ENCODE peak calls at places on chromosomes 7 and 10, in seven cellular contexts. I, D, A, V, Y, L and T are unnamed samples.
A peak's percentile ranks its signal among the peaks of the same experiment; 100 is the strongest.

GRCh38 chr10:104350146-104350635 is 3.4 kb upstream of the CFAP58 start:
- DNase-seq in I (peak; percentile 70), D (peak; percentile 76), A (no peak), V (peak; percentile 83), Y (no peak), L (peak; percentile 68), T (peak; percentile 52)

GRCh38 chr7:71313562-71313961 is 181.6 kb downstream of the GALNT17 start:
- DNase-seq in I (no peak), D (no peak), A (no peak), V (no peak), Y (no peak), L (no peak), T (no peak)

GRCh38 chr7:34486371-34486770 is 171.6 kb upstream of the NPSR1 start:
- DNase-seq in I (no peak), D (no peak), A (no peak), V (no peak), Y (no peak), L (no peak), T (no peak)

GRCh38 chr10:101001225-101002035 is 1.8 kb downstream of the LZTS2 start:
- DNase-seq in I (no peak), D (no peak), A (no peak), V (no peak), Y (no peak), L (no peak), T (no peak)

GRCh38 chr7:149772236-149772820 is 1.1 kb downstream of the ZNF467 start:
- DNase-seq in I (no peak), D (peak; percentile 17), A (peak; percentile 42), V (no peak), Y (no peak), L (no peak), T (no peak)

GRCh38 chr7:29866490-29866930 is 60.2 kb downstream of the WIPF3 start:
- DNase-seq in I (no peak), D (no peak), A (no peak), V (no peak), Y (no peak), L (no peak), T (no peak)

GRCh38 chr7:48089415-48089975 is 430 bp downstream of the UPP1 start:
- DNase-seq in I (no peak), D (no peak), A (peak; percentile 76), V (no peak), Y (no peak), L (no peak), T (no peak)

GRCh38 chr10:77168861-77169260 is 468.7 kb downstream of the KCNMA1 start:
- DNase-seq in I (peak; percentile 27), D (no peak), A (no peak), V (no peak), Y (no peak), L (no peak), T (no peak)

GRCh38 chr7:75993689-75994387 is 557 bp downstream of the TMEM120A start:
- DNase-seq in I (no peak), D (no peak), A (peak; percentile 38), V (no peak), Y (no peak), L (peak; percentile 56), T (peak; percentile 73)

GRCh38 chr10:44878704-44879530 is 32.2 kb upstream of the TMEM72 start:
- DNase-seq in I (no peak), D (peak; percentile 78), A (peak; percentile 84), V (no peak), Y (no peak), L (peak; percentile 74), T (peak; percentile 86)

GRCh38 chr10:69567920-69568319 is 5.3 kb downstream of the NEUROG3 start:
- DNase-seq in I (no peak), D (peak; percentile 23), A (peak; percentile 74), V (no peak), Y (no peak), L (peak; percentile 41), T (no peak)

GRCh38 chr10:30828680-30829079 is 199.1 kb upstream of the LYZL2 start:
- DNase-seq in I (no peak), D (no peak), A (no peak), V (no peak), Y (no peak), L (no peak), T (no peak)

GRCh38 chr7:68783671-68784070 is 814.6 kb upstream of the AUTS2 start:
- DNase-seq in I (no peak), D (no peak), A (no peak), V (no peak), Y (no peak), L (peak; percentile 51), T (no peak)

GRCh38 chr10:71494980-71495381 is 98.3 kb downstream of the CDH23 start:
- DNase-seq in I (no peak), D (peak; percentile 44), A (no peak), V (peak; percentile 21), Y (peak; percentile 10), L (no peak), T (peak; percentile 71)

GRCh38 chr10:86337121-86337601 is 29.4 kb downstream of the GRID1 start:
- DNase-seq in I (no peak), D (peak; percentile 15), A (no peak), V (no peak), Y (no peak), L (no peak), T (peak; percentile 59)

GRCh38 chr7:94540428-94540827 is 30.8 kb downstream of the CASD1 start:
- DNase-seq in I (no peak), D (no peak), A (no peak), V (no peak), Y (no peak), L (no peak), T (no peak)

GRCh38 chr7:43873300-43873699 is 4.0 kb upstream of the MRPS24 start:
- DNase-seq in I (peak; percentile 22), D (no peak), A (no peak), V (no peak), Y (no peak), L (peak; percentile 9), T (peak; percentile 4)

GRCh38 chr10:69718951-69719350 is 82.8 kb upstream of the COL13A1 start:
- DNase-seq in I (no peak), D (no peak), A (no peak), V (no peak), Y (no peak), L (no peak), T (no peak)

GRCh38 chr7:131123991-131124629 is 203.6 kb upstream of the MKLN1 start:
- DNase-seq in I (no peak), D (peak; percentile 97), A (no peak), V (peak; percentile 96), Y (peak; percentile 98), L (no peak), T (peak; percentile 76)

GRCh38 chr7:577278-577665 is 57.6 kb upstream of the PDGFA start:
- DNase-seq in I (no peak), D (no peak), A (no peak), V (no peak), Y (no peak), L (no peak), T (no peak)

GRCh38 chr7:576524-577277 is 57.1 kb upstream of the PDGFA start:
- DNase-seq in I (no peak), D (no peak), A (no peak), V (no peak), Y (no peak), L (no peak), T (no peak)

GRCh38 chr7:577971-578370 is 58.3 kb upstream of the PDGFA start:
- DNase-seq in I (no peak), D (no peak), A (no peak), V (no peak), Y (no peak), L (no peak), T (no peak)

GRCh38 chr7:575425-576366 is 56.0 kb upstream of the PDGFA start:
- DNase-seq in I (no peak), D (no peak), A (no peak), V (no peak), Y (no peak), L (no peak), T (no peak)

GRCh38 chr7:578386-578785 is 58.7 kb upstream of the PDGFA start:
- DNase-seq in I (no peak), D (no peak), A (no peak), V (no peak), Y (no peak), L (no peak), T (no peak)
- TF ChIP-seq CTCF in I (no peak), D (no peak), A (no peak), V (no peak), Y (no peak), L (no peak), T (no peak)

GRCh38 chr10:3852147-3852904 is 67.3 kb upstream of the KLF6 start:
- DNase-seq in I (peak; percentile 99), D (peak; percentile 91), A (peak; percentile 29), V (no peak), Y (peak; percentile 68), L (peak; percentile 97), T (peak; percentile 79)

GRCh38 chr10:3853547-3853989 is 68.6 kb upstream of the KLF6 start:
- DNase-seq in I (no peak), D (no peak), A (no peak), V (no peak), Y (no peak), L (no peak), T (no peak)

GRCh38 chr10:3850999-3851937 is 66.3 kb upstream of the KLF6 start:
- DNase-seq in I (peak; percentile 43), D (peak; percentile 67), A (no peak), V (peak; percentile 54), Y (no peak), L (peak; percentile 83), T (no peak)

GRCh38 chr10:3856593-3856992 is 71.6 kb upstream of the KLF6 start:
- DNase-seq in I (no peak), D (no peak), A (no peak), V (no peak), Y (no peak), L (no peak), T (no peak)

DNA sequence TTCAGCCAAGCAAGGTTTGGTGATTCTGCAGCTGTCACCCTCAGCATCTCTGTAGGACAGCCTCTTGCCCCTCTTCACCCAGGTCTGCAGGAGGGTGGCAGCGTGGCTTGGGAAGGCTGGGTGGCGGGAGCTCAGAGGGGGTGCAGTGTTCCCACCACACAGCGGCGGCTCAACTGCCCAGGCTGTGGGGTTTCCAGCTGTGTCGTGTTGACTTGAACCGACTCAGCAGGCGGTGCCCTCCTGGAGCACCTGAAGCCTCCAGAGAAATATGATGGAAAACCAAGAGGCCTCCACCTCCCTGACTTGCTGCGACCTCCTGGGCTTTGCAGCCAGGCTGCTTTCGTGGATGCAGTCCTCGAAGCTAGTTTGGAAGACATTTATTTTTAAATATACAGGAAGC is 68.0 kb upstream of the KLF6 start:
- DNase-seq in I (no peak), D (no peak), A (no peak), V (no peak), Y (no peak), L (no peak), T (no peak)
- TF ChIP-seq CTCF in I (no peak), D (no peak), A (no peak), V (no peak), Y (no peak), L (no peak), T (no peak)

DNA sequence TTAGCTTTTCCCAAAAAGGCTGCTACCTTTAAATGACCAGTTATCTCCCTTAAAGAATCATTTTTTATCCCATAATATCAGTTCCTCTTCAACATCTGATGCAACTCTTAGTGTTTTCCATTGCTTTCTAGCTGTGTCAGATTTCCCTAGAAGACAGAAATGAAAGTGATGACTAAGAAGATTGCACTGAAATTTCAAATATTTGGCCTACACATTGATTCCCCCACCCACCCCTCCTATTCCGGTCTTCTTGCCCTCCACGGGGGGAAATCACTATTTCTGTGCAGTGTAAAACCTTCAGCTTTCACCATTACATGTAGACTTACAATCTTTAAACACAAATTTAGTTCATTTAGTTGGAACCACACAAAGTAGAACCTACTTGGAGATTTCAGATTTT is 63.7 kb upstream of the IL6 start:
- DNase-seq in I (no peak), D (no peak), A (no peak), V (no peak), Y (no peak), L (no peak), T (peak; percentile 36)
- TF ChIP-seq CTCF in I (no peak), D (no peak), A (no peak), V (no peak), Y (no peak), L (no peak), T (no peak)

GRCh38 chr10:117684673-117685211 is 142.2 kb downstream of the EMX2 start:
- DNase-seq in I (no peak), D (peak; percentile 16), A (no peak), V (no peak), Y (no peak), L (peak; percentile 40), T (peak; percentile 43)
- TF ChIP-seq CTCF in I (peak; percentile 43), D (peak; percentile 33), A (no peak), V (no peak), Y (peak; percentile 36), L (peak; percentile 23), T (peak; percentile 55)